ENCODE peak calls at places on chromosome 19, in four cellular contexts. One of them, this sample, is unnamed.
A peak's percentile ranks its signal among the peaks of the same experiment; 100 is the strongest.

GRCh38 chr19:4550479-4551050 is 8.9 kb downstream of the SEMA6B start:
- DNase-seq in iris pigment epithelial cell: no peak
- DNase-seq in heart left ventricle: no peak
- DNase-seq in body of pancreas: no peak
- DNase-seq in this sample: no peak

GRCh38 chr19:35642312-35642711 is 767 bp downstream of the ETV2 start:
- DNase-seq in iris pigment epithelial cell: no peak
- DNase-seq in heart left ventricle: no peak
- DNase-seq in body of pancreas: no peak
- DNase-seq in this sample: no peak

GRCh38 chr19:14118165-14119051 is 846 bp upstream of the PRKACA start:
- DNase-seq in iris pigment epithelial cell: peak; percentile 85
- DNase-seq in heart left ventricle: peak; percentile 80
- DNase-seq in body of pancreas: peak; percentile 71
- DNase-seq in this sample: no peak

GRCh38 chr19:2661615-2662014 is 40.9 kb downstream of the GNG7 start:
- DNase-seq in iris pigment epithelial cell: peak; percentile 7
- DNase-seq in heart left ventricle: no peak
- DNase-seq in body of pancreas: no peak
- DNase-seq in this sample: no peak

GRCh38 chr19:246551-246950 is 44.7 kb downstream of the PLPP2 start:
- DNase-seq in iris pigment epithelial cell: no peak
- DNase-seq in heart left ventricle: no peak
- DNase-seq in body of pancreas: no peak
- DNase-seq in this sample: no peak

GRCh38 chr19:1377965-1378785 is 5.5 kb upstream of the NDUFS7 start:
- DNase-seq in iris pigment epithelial cell: no peak
- DNase-seq in heart left ventricle: no peak
- DNase-seq in body of pancreas: no peak
- DNase-seq in this sample: no peak

GRCh38 chr19:49977111-49977510 is 16.1 kb upstream of the SIGLEC11 start:
- DNase-seq in iris pigment epithelial cell: no peak
- DNase-seq in heart left ventricle: no peak
- DNase-seq in body of pancreas: no peak
- DNase-seq in this sample: no peak

GRCh38 chr19:10505583-10506229 is 2.5 kb upstream of the KEAP1 start:
- DNase-seq in iris pigment epithelial cell: peak; percentile 68
- DNase-seq in heart left ventricle: peak; percentile 71
- DNase-seq in body of pancreas: peak; percentile 90
- DNase-seq in this sample: peak; percentile 76

GRCh38 chr19:45298264-45298663 is 24.4 kb downstream of the CKM start:
- DNase-seq in iris pigment epithelial cell: no peak
- DNase-seq in heart left ventricle: no peak
- DNase-seq in body of pancreas: no peak
- DNase-seq in this sample: no peak

GRCh38 chr19:39160523-39160861 is 34.9 kb downstream of the PAK4 start:
- DNase-seq in iris pigment epithelial cell: peak; percentile 69
- DNase-seq in heart left ventricle: no peak
- DNase-seq in body of pancreas: peak; percentile 64
- DNase-seq in this sample: peak; percentile 53

GRCh38 chr19:11797491-11797890 is 832 bp upstream of the ZNF491 start:
- DNase-seq in iris pigment epithelial cell: peak; percentile 78
- DNase-seq in heart left ventricle: peak; percentile 88
- DNase-seq in body of pancreas: peak; percentile 97
- DNase-seq in this sample: peak; percentile 92

GRCh38 chr19:6610934-6611370 is 20.0 kb upstream of the CD70 start:
- DNase-seq in iris pigment epithelial cell: peak; percentile 90
- DNase-seq in heart left ventricle: no peak
- DNase-seq in body of pancreas: no peak
- DNase-seq in this sample: no peak

GRCh38 chr19:38736036-38736412 is 8.2 kb downstream of the CAPN12 start:
- DNase-seq in iris pigment epithelial cell: no peak
- DNase-seq in heart left ventricle: peak; percentile 45
- DNase-seq in body of pancreas: peak; percentile 67
- DNase-seq in this sample: peak; percentile 36

GRCh38 chr19:57978586-57979289 is 4.4 kb upstream of the C19orf18 start:
- DNase-seq in iris pigment epithelial cell: peak; percentile 4
- DNase-seq in heart left ventricle: no peak
- DNase-seq in body of pancreas: no peak
- DNase-seq in this sample: no peak

GRCh38 chr19:13872695-13873389 is 4.1 kb upstream of the NANOS3 start:
- DNase-seq in iris pigment epithelial cell: no peak
- DNase-seq in heart left ventricle: no peak
- DNase-seq in body of pancreas: peak; percentile 46
- DNase-seq in this sample: no peak

GRCh38 chr19:50568321-50569022 is at the start of gene LRRC4B:
- DNase-seq in iris pigment epithelial cell: no peak
- DNase-seq in heart left ventricle: no peak
- DNase-seq in body of pancreas: no peak
- DNase-seq in this sample: no peak

This sample was measured in T47D.